ENCODE peak calls at places on chromosomes 3 and 15, in nine cellular contexts. J, P, N, R, X, W, B, G and T are unnamed samples.

GRCh38 chr15:55846108-55846707 is 103.3 kb upstream of the PRTG start:
- DNase-seq in J (peak; percentile 53), P (no peak), N (peak; percentile 96), R (no peak), X (peak; percentile 57), W (peak; percentile 72), B (peak; percentile 65), G (peak; percentile 23), T (no peak)

GRCh38 chr3:147297756-147298155 is 108.6 kb downstream of the ZIC4 start:
- DNase-seq in J (no peak), P (no peak), N (no peak), R (no peak), X (no peak), W (no peak), B (no peak), G (no peak), T (no peak)

GRCh38 chr15:41507820-41508290 is 5.8 kb downstream of the LTK start:
- DNase-seq in J (no peak), P (peak; percentile 94), N (no peak), R (no peak), X (no peak), W (no peak), B (no peak), G (peak; percentile 86), T (no peak)

GRCh38 chr3:59056706-59057105 is 6.9 kb upstream of the CFAP20DC start:
- DNase-seq in J (no peak), P (no peak), N (no peak), R (no peak), X (no peak), W (no peak), B (no peak), G (no peak), T (no peak)

GRCh38 chr3:138890555-138891187 is 55.9 kb upstream of the PIK3CB start:
- DNase-seq in J (no peak), P (no peak), N (no peak), R (no peak), X (no peak), W (no peak), B (no peak), G (no peak), T (no peak)

GRCh38 chr3:134802428-134803050 is 7.5 kb downstream of the EPHB1 start:
- DNase-seq in J (no peak), P (no peak), N (no peak), R (no peak), X (peak; percentile 28), W (no peak), B (no peak), G (no peak), T (no peak)

GRCh38 chr3:139267300-139268246 is 76.2 kb upstream of the MRPS22 start:
- DNase-seq in J (peak; percentile 1), P (no peak), N (no peak), R (no peak), X (peak; percentile 6), W (no peak), B (no peak), G (no peak), T (no peak)

GRCh38 chr3:24237971-24238767 is 256.5 kb downstream of the THRB start:
- DNase-seq in J (peak; percentile 50), P (no peak), N (peak; percentile 76), R (no peak), X (peak; percentile 51), W (peak; percentile 82), B (peak; percentile 61), G (peak; percentile 26), T (no peak)

GRCh38 chr15:88179562-88179961 is 77.0 kb downstream of the NTRK3 start:
- DNase-seq in J (no peak), P (no peak), N (no peak), R (no peak), X (no peak), W (no peak), B (no peak), G (no peak), T (no peak)

GRCh38 chr15:66982816-66983215 is 82.6 kb upstream of the SMAD3 start:
- DNase-seq in J (no peak), P (no peak), N (no peak), R (no peak), X (peak; percentile 6), W (peak; percentile 2), B (no peak), G (no peak), T (no peak)

GRCh38 chr3:184560992-184561328 is 625 bp upstream of the EPHB3 start:
- DNase-seq in J (no peak), P (no peak), N (no peak), R (no peak), X (no peak), W (no peak), B (no peak), G (no peak), T (no peak)
- H3K27me3 ChIP-seq in J (no peaks in the 10 kb centered on the region), P (peaks cover 23% of the 10 kb centered on the region), N (no peaks in the 10 kb centered on the region), R (no peaks in the 10 kb centered on the region), X (peaks cover 76% of the 10 kb centered on the region), W (peaks cover 72% of the 10 kb centered on the region), B (peaks cover 12% of the 10 kb centered on the region), G (no peaks in the 10 kb centered on the region), T (no peaks in the 10 kb centered on the region)

DNA sequence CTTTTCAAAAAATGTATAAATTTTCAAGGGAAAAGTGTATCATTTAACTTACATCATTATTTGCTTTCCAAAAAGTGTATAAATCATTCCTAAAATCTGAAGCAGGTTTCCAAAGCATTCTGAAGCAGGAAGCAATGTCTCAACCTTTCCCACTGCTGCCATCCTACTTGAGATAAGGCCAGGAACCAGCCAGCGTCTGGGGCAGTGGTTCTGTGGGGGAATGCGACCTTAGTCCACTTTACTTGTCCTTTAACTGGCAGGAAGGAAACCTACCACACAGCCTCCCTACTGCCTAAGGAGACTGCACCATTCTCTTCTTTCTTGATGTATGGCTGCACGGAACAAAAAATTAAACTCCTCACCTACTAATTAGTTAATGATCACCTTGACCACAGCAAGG is 3.7 kb downstream of the SORD start:
- DNase-seq in J (no peak), P (peak; percentile 49), N (no peak), R (no peak), X (no peak), W (no peak), B (peak; percentile 17), G (no peak), T (no peak)
- H3K9me3 ChIP-seq in J (no peaks in the 10 kb centered on the region), P (no peaks in the 10 kb centered on the region), N (no peaks in the 10 kb centered on the region), R (no peaks in the 10 kb centered on the region), X (no peaks in the 10 kb centered on the region), W (peaks cover 5% of the 10 kb centered on the region), B (no peaks in the 10 kb centered on the region), G (no peaks in the 10 kb centered on the region), T (no peaks in the 10 kb centered on the region)

GRCh38 chr15:40162552-40162951 is 1.7 kb downstream of the BUB1B start:
- DNase-seq in J (no peak), P (no peak), N (no peak), R (no peak), X (no peak), W (no peak), B (no peak), G (no peak), T (no peak)
- TF ChIP-seq EP300 in J (no peak), P (no peak), N (no peak), R (no peak), X (no peak), W (no peak), B (no peak), G (no peak), T (no peak)

GRCh38 chr3:10843378-10843777 is 27.4 kb downstream of the SLC6A11 start:
- DNase-seq in J (no peak), P (no peak), N (no peak), R (no peak), X (no peak), W (no peak), B (no peak), G (no peak), T (no peak)
- H3K27me3 ChIP-seq in J (no peaks in the 10 kb centered on the region), P (peaks cover 42% of the 10 kb centered on the region), N (no peaks in the 10 kb centered on the region), R (no peaks in the 10 kb centered on the region), X (no peaks in the 10 kb centered on the region), W (peaks cover 35% of the 10 kb centered on the region), B (no peaks in the 10 kb centered on the region), G (no peaks in the 10 kb centered on the region), T (peaks cover 17% of the 10 kb centered on the region)

DNA sequence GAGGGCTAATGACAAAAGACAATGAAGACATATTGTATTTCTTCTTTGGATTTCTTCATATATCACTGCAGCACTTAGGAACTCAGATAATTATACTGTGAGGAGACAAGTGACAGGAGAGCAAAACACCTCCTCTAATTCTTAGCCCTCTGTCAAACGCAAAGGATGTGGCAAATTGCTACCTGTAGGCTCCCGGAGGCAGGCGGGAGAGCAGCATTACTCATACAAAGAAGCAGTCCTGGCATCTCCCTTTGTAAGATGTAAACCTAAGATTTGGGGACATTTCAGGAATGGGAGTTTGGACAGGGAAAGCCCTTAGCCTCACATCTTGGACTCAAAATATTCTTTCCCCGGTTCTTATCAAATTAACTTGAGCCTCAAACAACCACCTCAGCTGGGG is 460.8 kb downstream of the SOX2 start:
- DNase-seq in J (no peak), P (no peak), N (no peak), R (no peak), X (no peak), W (no peak), B (no peak), G (no peak), T (no peak)
- H3K9me3 ChIP-seq in J (no peaks in the 10 kb centered on the region), P (no peaks in the 10 kb centered on the region), N (no peaks in the 10 kb centered on the region), R (no peaks in the 10 kb centered on the region), X (no peaks in the 10 kb centered on the region), W (no peaks in the 10 kb centered on the region), B (no peaks in the 10 kb centered on the region), G (no peaks in the 10 kb centered on the region), T (no peaks in the 10 kb centered on the region)

DNA sequence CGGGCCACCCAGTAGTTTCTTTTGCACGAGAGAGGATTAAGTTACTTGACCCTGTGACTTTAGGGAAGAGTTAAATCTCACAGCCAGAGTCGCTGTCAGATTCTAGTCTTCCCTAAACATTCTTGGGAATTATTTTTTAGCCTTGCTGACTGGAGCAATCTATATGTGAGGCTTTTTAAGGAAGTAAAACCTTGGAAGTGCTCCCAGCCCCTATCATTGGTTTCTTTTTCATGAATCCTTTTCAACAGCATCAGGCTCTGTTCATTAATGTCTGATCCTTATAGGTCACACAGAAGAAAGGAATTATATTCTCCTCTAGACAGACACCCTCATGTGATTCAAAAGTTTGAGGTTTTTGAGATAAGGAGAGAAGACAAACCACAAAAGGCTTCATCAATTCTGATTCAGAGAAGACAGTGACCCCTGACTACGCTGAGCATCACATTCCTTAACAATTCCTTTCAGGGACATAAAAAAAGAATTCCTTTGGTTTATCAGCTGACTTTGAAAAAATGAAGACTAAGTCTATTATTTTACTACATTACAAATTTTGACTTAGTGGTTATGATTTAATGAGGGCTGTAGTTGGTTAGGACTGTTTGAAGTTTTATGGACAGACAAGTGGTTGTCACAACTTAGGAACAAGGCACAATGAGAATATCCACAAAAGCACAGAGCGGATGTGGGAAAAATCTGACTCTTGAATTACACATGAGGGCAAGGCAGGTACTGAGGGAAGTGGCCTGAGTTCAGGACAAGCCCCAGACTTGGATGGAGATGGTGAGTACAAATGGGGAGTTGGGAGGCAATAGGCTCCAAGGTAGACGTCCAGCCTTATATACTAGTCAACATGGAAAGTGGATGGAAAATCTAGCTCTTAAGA is 171.1 kb upstream of the STT3B start:
- DNase-seq in J (no peak), P (no peak), N (no peak), R (no peak), X (no peak), W (no peak), B (no peak), G (no peak), T (no peak)
- TF ChIP-seq EP300 in J (no peak), P (no peak), N (no peak), R (no peak), X (no peak), W (no peak), B (no peak), G (no peak), T (no peak)